ENCODE peak calls at places on chromosome 21, in six cellular contexts. Q is HCT116, J is NT2/D1, R is K562, C is HepG2, B is GM12878. O is an unnamed sample.

GRCh38 chr21:41141031-41141457 is 26.9 kb upstream of the BACE2 start:
- DNase-seq in R (no peak), C (no peak), J (no peak), B (no peak), Q (no peak), O (no peak)

GRCh38 chr21:20253261-20253660 is 744.9 kb upstream of the NCAM2 start:
- DNase-seq in Q (no peak), C (no peak), B (no peak), J (no peak), R (no peak), O (no peak)

GRCh38 chr21:41428311-41428710 is 2.3 kb downstream of the MX1 start:
- DNase-seq in J (no peak), R (no peak), Q (no peak), C (no peak), B (no peak), O (no peak)

GRCh38 chr21:46442938-46443337 is 15.8 kb upstream of the DIP2A start:
- DNase-seq in R (no peak), J (no peak), B (no peak), C (no peak), Q (no peak), O (no peak)

GRCh38 chr21:33668180-33668579 is 25.9 kb downstream of the ITSN1 start:
- DNase-seq in B (no peak), J (no peak), R (peak), C (no peak), Q (no peak), O (no peak)

GRCh38 chr21:43824883-43825609 is 35.7 kb downstream of the RRP1 start:
- DNase-seq in J (no peak), C (no peak), B (no peak), Q (no peak), R (no peak), O (no peak)

GRCh38 chr21:25925936-25926335 is 191.2 kb downstream of the GABPA start:
- DNase-seq in B (no peak), C (no peak), Q (no peak), J (no peak), R (no peak), O (no peak)

GRCh38 chr21:38917045-38917774 is 111.5 kb downstream of the ETS2 start:
- DNase-seq in B (no peak), Q (no peak), J (no peak), R (no peak), C (peak), O (no peak)

GRCh38 chr21:41217656-41218380 is 49.9 kb downstream of the BACE2 start:
- DNase-seq in B (no peak), Q (no peak), J (no peak), R (peak), C (no peak), O (no peak)

GRCh38 chr21:42031816-42032215 is 21.7 kb upstream of the ZBTB21 start:
- DNase-seq in B (no peak), J (no peak), Q (no peak), C (no peak), R (no peak), O (no peak)

GRCh38 chr21:43207868-43208267 is 39.1 kb downstream of the CRYAA start:
- DNase-seq in Q (no peak), C (no peak), R (no peak), B (no peak), J (no peak), O (no peak)

DNA sequence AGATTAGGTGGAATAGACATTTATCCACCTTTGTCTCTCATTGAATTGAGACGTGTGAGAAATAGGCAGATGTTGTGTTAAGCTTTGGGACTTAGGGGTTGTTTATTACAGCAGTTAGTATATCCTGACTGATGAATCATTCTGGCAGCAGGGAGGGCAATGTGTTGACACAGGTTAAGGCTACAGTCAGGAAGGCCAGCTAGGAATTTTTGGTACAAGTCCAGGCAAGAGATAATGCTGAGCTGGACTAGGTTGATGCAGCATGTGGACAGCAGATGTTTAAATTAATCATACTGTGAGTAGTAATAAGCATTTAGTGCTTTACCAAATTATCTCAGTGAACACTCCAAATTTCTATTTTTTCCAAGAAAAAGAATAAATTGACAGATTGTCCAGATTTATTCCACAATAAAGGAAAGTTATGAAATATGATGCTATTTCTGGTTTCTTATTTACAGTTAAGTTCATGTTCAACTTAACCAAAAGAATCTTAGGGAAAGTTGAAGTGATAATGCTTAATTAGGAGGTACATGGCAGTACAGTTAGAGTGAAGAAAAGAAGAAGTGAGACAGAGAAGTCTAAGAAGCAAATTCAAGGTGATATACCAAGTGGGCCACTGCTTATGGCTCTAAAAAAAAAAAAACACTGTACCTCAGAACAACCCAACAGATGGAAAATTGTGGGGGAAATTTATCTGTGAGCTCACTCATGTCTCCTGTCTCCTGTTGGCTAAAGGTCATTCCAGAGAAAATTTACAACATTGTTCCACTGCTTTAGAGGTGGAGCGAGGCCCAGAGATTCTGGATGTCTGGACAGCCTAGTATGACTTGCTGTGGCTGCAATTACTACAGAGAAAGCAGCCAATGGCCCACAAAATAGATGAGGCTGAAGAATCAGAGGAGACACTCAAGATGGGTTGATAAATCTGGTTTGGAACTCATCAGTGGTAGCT is 102.7 kb upstream of the C21orf91 start:
- DNase-seq in R (no peak), B (no peak), Q (no peak), C (no peak), J (no peak), O (no peak)
- TF ChIP-seq ZNF274 in R (no peak), B (no peak), Q (no peak), C (no peak), J (no peak), O (no peak)

GRCh38 chr21:32298658-32299081 is at the start of gene MRAP:
- DNase-seq in B (no peak), R (peak), Q (no peak), C (no peak), J (no peak), O (no peak)

GRCh38 chr21:32299695-32300094 is 1.0 kb downstream of the MRAP start:
- DNase-seq in R (no peak), Q (no peak), C (no peak), B (no peak), J (no peak), O (no peak)

GRCh38 chr21:32297449-32297848 is 1.2 kb upstream of the MRAP start:
- DNase-seq in B (no peak), Q (no peak), R (no peak), J (no peak), C (no peak), O (no peak)

GRCh38 chr21:32300117-32300681 is 1.5 kb downstream of the MRAP start:
- DNase-seq in B (no peak), R (no peak), Q (no peak), C (no peak), J (no peak), O (no peak)

DNA sequence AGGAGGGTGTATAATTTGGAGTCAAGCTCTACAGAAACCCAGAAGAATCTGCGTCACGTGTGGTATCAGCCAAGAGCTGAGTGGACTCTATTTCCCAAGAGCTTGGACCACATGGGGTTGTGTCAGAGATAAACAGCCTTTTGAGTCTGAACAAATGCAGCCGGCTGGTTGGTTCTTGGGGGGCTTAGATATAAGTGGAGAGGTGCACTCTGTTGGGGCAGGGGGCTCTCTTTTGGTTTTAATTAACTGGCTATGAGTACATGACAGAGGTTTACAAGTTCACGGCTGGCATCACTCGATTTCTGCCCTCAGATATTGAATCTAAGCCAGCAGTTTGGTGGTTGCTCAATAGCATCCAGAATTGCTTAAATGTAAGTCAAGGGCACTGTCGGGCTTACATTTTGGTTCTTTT is 501 bp upstream of the MRAP start:
- DNase-seq in B (no peak), J (no peak), Q (no peak), R (no peak), C (no peak), O (no peak)
- TF ChIP-seq ZNF274 in B (no peak), J (no peak), Q (no peak), R (no peak), C (no peak), O (no peak)

DNA sequence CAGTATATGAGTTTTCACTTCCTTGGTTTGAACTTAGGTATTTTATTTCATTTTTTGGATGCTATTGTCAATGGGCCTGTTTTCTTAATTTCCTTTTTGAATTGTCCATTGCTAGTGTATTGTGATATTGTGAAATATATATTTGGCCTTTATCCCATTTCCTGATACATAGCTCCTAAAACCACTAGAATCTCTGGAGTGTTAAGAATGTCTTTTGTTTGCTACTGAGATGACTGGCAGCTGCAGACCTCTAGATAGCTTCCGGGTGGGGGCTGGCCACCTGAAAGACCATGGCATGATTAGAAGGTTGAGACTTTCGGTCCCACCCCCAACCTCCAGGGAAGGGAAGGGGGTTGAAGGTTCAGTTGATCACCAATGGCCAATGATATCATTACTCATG is 245.4 kb downstream of the KCNJ6 start:
- DNase-seq in Q (no peak), J (no peak), R (no peak), B (no peak), C (peak), O (no peak)
- TF ChIP-seq ZNF274 in Q (no peak), J (no peak), R (no peak), B (no peak), C (no peak), O (no peak)

GRCh38 chr21:28402616-28402989 is 590.1 kb downstream of the LTN1 start:
- DNase-seq in B (no peak), R (no peak), C (no peak), J (no peak), Q (no peak), O (no peak)
- TF ChIP-seq ZNF274 in B (no peak), R (no peak), C (no peak), J (no peak), Q (no peak), O (no peak)

DNA sequence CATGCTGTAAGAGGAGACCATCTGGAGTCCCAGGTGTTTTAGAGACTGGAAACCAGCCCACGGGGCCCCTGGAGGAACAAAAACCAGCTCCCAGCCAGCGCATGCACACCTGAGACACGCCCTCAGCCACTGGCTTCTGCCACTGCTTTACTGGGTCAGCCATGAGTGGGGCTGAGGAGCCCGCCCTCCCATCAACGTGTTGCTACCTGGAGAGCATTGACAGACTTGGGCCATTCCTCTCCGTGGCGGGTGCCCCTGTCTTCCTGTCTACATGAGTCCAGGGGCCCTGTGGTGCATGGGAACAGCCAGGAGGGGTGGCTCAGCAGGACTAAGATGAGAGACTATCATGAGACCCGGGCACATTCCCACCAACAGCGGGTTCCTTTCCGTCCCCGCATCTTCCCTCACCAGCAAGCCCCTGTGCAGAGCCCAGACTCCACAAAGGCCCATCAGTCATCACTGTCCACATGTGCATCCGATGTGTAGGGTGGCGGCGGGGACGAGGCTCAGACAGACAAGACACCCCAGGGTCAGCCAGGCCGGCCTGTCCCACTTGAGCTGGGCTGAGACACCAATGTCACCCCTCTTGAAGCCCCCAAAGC is 45.4 kb upstream of the POFUT2 start:
- DNase-seq in Q (no peak), J (no peak), B (no peak), C (no peak), R (no peak), O (no peak)
- TF ChIP-seq ZNF274 in Q (no peak), J (no peak), B (no peak), C (no peak), R (no peak), O (no peak)

GRCh38 chr21:34807881-34808568 is 139.2 kb downstream of the CLIC6 start:
- DNase-seq in C (no peak), B (no peak), R (no peak), J (no peak), Q (peak), O (no peak)
- TF ChIP-seq ZNF274 in C (no peak), B (no peak), R (no peak), J (no peak), Q (no peak), O (no peak)

GRCh38 chr21:16423921-16424320 is 694.1 kb downstream of the USP25 start:
- DNase-seq in B (no peak), Q (no peak), C (no peak), R (no peak), J (no peak), O (no peak)
- TF ChIP-seq ZNF274 in B (no peak), Q (no peak), C (no peak), R (no peak), J (no peak), O (no peak)